ENCODE peak calls at places on chromosomes 1 and 21, in four cellular contexts. D is H1, H is fibroblast of lung, G is neural progenitor cell. W is an unnamed sample.

GRCh38 chr1:89843279-89844121 is 22.7 kb downstream of the LRRC8D start:
- DNase-seq in D (peak; percentile 79), H (peak; percentile 67), G (peak; percentile 83), W (peak; percentile 73)

GRCh38 chr1:105442901-105443300 is 1613.6 kb upstream of the PRMT6 start:
- DNase-seq in D (no peak), H (no peak), G (no peak), W (no peak)

GRCh38 chr21:28943631-28944030 is 49.0 kb downstream of the LTN1 start:
- DNase-seq in D (no peak), H (no peak), G (no peak), W (no peak)

GRCh38 chr1:3072948-3073519 is 4.0 kb downstream of the PRDM16 start:
- DNase-seq in D (no peak), H (no peak), G (no peak), W (no peak)

GRCh38 chr1:61253912-61254628 is 171.7 kb downstream of the NFIA start:
- DNase-seq in D (no peak), H (no peak), G (no peak), W (no peak)

GRCh38 chr1:169546087-169546995 is 39.9 kb downstream of the F5 start:
- DNase-seq in D (no peak), H (peak; percentile 89), G (peak; percentile 87), W (no peak)

GRCh38 chr21:26982767-26983166 is 15.9 kb upstream of the ADAMTS5 start:
- DNase-seq in D (no peak), H (peak; percentile 65), G (no peak), W (no peak)

GRCh38 chr1:10909697-10910489 is 102.6 kb upstream of the TARDBP start:
- DNase-seq in D (peak; percentile 95), H (no peak), G (peak; percentile 78), W (peak; percentile 35)

GRCh38 chr1:42319871-42320484 is 15.1 kb downstream of the FOXJ3 start:
- DNase-seq in D (no peak), H (no peak), G (no peak), W (no peak)

GRCh38 chr1:198880397-198880796 is 241.6 kb downstream of the PTPRC start:
- DNase-seq in D (no peak), H (peak; percentile 72), G (no peak), W (no peak)

GRCh38 chr1:110494522-110495406 is 24.2 kb downstream of the KCNA10 start:
- DNase-seq in D (no peak), H (no peak), G (peak; percentile 25), W (no peak)

GRCh38 chr1:15944308-15945010 is 31.4 kb downstream of the ZBTB17 start:
- DNase-seq in D (no peak), H (no peak), G (no peak), W (no peak)

GRCh38 chr1:110515896-110516295 is 3.1 kb downstream of the KCNA10 start:
- DNase-seq in D (no peak), H (no peak), G (no peak), W (no peak)

GRCh38 chr1:94746635-94747525 is 73.3 kb upstream of the SLC44A3 start:
- DNase-seq in D (no peak), H (peak; percentile 60), G (peak; percentile 53), W (no peak)

GRCh38 chr1:186374313-186375151 is 521 bp downstream of the TPR start:
- DNase-seq in D (no peak), H (peak; percentile 42), G (peak; percentile 41), W (peak; percentile 23)

GRCh38 chr1:36287595-36287994 is 18.6 kb upstream of the SH3D21 start:
- DNase-seq in D (no peak), H (no peak), G (no peak), W (no peak)

GRCh38 chr1:186193224-186193623 is 181.8 kb downstream of the TPR start:
- DNase-seq in D (no peak), H (no peak), G (no peak), W (no peak)

GRCh38 chr1:147837845-147838363 is 64.7 kb upstream of the GJA8 start:
- DNase-seq in D (no peak), H (no peak), G (no peak), W (no peak)

GRCh38 chr1:152461544-152461943 is 47.5 kb upstream of the CRNN start:
- DNase-seq in D (peak; percentile 48), H (peak; percentile 46), G (peak; percentile 23), W (peak; percentile 18)
- TF ChIP-seq CTCF in D (peak; percentile 46), H (peak; percentile 56), G (peak; percentile 41), W (peak; percentile 69)

DNA sequence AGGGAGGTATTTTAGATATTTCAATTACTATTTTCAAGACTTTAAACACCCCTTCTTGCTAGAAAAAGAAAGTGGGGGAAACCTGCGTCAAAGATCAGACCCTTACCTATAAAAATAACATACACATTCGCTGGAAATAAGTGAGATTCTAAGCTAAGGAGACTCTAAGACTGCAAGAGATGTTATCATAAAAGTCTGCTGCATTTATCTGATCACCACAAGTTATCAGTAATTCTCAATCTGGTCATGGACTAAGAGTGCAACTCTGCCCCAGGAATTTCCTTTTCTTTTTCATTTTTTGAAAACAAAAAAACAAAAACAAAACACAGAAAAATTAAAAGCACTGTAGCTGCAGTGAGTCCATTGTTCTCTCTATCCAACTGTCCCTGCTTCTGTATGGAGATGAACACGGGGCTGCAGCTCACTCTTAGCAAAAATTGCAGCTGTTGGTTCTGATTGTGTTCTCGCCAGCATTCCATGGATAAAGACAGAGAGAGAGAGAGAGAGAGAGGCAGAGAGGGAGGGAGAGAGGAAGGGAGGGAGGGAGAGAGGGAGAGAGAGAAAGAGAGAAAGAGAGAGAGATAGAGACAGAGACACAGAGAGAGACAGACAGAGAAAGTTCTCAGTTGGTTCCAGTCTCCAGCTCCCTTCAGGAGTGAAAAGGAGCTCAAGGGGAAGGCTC is 14.1 kb downstream of the XKR8 start:
- DNase-seq in D (no peak), H (no peak), G (no peak), W (no peak)
- H3K36me3 ChIP-seq in D (no peaks in the 10 kb centered on the region), H (peaks cover 2% of the 10 kb centered on the region), G (no peaks in the 10 kb centered on the region), W (peaks cover 50% of the 10 kb centered on the region)

DNA sequence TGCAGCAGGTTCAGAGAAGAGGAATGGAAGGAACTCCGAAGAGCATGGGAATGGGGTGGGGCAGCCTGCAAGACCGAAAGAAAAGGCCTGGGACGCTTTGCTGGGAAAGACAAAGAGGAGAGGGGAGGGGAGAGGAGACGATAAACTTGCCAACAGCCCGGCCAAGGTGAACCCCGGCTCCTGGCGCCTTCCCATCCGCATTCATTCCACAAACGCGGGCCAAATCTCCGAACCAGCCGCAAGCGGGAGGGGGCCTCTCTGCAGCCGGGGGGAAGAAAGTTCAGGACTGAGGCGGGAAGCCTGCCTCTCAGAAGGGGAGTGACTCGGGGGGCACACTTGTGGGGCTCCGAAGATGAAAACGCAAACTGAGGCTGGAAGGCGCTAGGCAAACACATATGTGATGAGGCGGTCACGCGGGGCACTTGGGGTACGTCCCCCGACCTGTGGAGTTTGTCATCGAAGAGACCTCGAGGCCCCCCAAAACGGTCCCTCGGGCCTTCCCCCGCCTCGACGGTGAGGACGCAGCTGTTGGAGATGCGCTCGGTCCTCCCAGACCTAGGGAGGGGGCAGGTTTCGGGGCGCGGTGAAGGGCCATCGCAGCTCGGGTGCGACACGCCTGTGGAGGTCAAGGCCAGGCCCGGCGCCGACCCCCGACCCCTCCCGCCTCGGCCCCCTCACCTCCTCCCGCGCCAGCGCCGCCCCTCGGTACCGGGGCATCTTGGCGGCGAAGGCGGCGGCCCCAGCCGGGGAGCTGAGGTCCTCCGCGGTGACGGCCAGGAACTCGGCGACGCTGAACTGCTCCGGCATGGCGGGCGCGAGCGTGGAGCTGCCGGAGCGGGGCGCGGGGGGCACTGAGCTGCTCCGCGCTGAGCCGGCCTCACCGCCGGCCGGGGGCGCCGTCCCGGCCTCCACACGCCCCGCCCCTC is at the start of gene ASAP3:
- DNase-seq in D (peak; percentile 77), H (peak; percentile 53), G (peak; percentile 54), W (peak; percentile 60)
- TF ChIP-seq CTCF in D (peak; percentile 7), H (no peak), G (peak; percentile 32), W (peak; percentile 40)

GRCh38 chr1:112698366-112699310 is 8.3 kb downstream of the RHOC start:
- DNase-seq in D (no peak), H (no peak), G (no peak), W (no peak)

GRCh38 chr1:112695276-112695675 is 11.7 kb downstream of the RHOC start:
- DNase-seq in D (no peak), H (no peak), G (no peak), W (no peak)

GRCh38 chr1:112699425-112700144 is 7.3 kb downstream of the RHOC start:
- DNase-seq in D (no peak), H (no peak), G (no peak), W (no peak)

GRCh38 chr1:112696578-112697320 is 10.2 kb downstream of the RHOC start:
- DNase-seq in D (no peak), H (no peak), G (no peak), W (no peak)

DNA sequence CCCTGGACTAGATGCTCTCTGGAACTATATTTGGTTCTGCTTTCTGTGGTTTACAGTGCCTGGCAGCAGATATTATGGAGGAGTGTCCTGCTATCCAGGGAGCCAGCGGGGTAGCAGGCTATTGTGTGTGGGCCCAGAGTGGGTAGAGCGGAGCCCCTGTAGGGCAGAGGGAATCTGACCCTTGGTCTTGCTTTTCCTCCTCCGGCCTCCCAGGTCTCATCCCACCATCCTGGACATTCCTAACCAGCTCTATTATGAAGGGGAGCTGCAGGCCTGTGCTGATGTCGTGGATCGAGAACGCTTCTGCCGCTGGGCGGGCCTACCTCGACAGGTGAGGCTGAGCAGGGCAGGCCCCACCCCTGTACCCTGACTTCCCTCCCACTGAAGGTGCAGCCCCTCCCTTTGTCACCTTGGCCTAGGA is 9.1 kb downstream of the RHOC start:
- DNase-seq in D (no peak), H (no peak), G (no peak), W (no peak)
- H3K36me3 ChIP-seq in D (peaks cover 18% of the 10 kb centered on the region), H (peaks cover 36% of the 10 kb centered on the region), G (no peaks in the 10 kb centered on the region), W (peaks cover 79% of the 10 kb centered on the region)

DNA sequence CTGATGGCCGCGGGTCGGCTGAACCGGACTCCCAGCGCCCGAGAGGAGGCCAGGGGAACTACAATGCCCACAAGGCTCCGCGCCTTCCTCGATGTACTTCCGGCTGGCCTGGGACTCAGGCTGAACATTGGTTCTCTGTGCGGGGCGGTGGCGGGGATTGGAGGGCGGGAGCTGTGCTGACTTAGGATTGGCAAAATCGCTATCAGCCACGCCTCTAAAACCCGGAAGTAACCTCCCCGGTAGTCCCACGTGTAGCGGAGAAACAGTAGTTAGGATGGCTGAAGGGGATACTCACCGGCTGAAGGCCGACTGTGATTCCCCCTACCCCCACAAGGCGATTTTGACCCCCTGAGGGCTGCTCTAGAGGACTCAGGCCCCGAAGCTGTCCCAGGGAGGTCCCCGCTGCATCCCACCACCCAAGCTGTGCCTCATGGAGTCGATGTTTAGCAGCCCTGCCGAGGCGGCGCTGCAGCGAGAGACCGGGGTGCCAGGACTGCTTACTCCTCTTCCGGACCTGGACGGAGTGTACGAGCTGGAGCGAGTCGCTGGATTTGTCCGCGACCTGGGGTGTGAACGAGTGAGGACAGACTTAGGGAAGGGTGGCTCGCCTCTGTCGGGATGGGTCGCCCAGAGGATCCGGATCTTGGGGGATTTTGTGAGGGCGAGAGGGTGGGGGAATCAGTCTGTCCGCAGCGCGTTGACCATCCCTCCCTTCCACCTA is at the start of gene DPH2:
- DNase-seq in D (peak; percentile 91), H (peak; percentile 97), G (peak; percentile 98), W (peak; percentile 97)
- TF ChIP-seq CTCF in D (no peak), H (peak; percentile 6), G (peak; percentile 20), W (peak; percentile 20)